ENCODE peak calls at places on chromosomes 16 and 17, in ten cellular contexts. U is heart right ventricle, T is neural progenitor cell, P is brain microvascular endothelial cell, R is stomach, E is A673, K is A549, B is keratinocyte, Z is left lung, M is left ventricle myocardium inferior. Y is an unnamed sample.

GRCh38 chr17:4897785-4898184 is 1.6 kb upstream of the C17orf107 start:
- DNase-seq in U (no peak), T (no peak), P (no peak), R (no peak), E (no peak), K (no peak), B (no peak), Z (no peak), M (no peak), Y (no peak)

GRCh38 chr16:2981177-2981898 is 1.1 kb upstream of the PKMYT1 start:
- DNase-seq in U (no peak), T (peak; percentile 85), P (no peak), R (no peak), E (no peak), K (no peak), B (no peak), Z (no peak), M (no peak), Y (no peak)

GRCh38 chr17:74759243-74759801 is 10.9 kb downstream of the NHERF1 start:
- DNase-seq in U (no peak), T (no peak), P (no peak), R (no peak), E (no peak), K (no peak), B (no peak), Z (no peak), M (no peak), Y (no peak)

GRCh38 chr17:2337152-2337810 is at the start of gene SGSM2:
- DNase-seq in U (peak; percentile 71), T (peak; percentile 77), P (no peak), R (peak; percentile 65), E (peak; percentile 86), K (peak; percentile 75), B (no peak), Z (peak; percentile 60), M (peak; percentile 72), Y (no peak)

GRCh38 chr16:15055141-15056053 is 477 bp downstream of the NTAN1 start:
- DNase-seq in U (peak; percentile 54), T (peak; percentile 11), P (no peak), R (no peak), E (no peak), K (peak; percentile 30), B (no peak), Z (peak; percentile 65), M (no peak), Y (no peak)

GRCh38 chr16:72467157-72467759 is 295.3 kb upstream of the PMFBP1 start:
- DNase-seq in U (no peak), T (peak; percentile 64), P (peak; percentile 31), R (no peak), E (peak; percentile 49), K (peak; percentile 2), B (peak; percentile 2), Z (no peak), M (no peak), Y (no peak)

GRCh38 chr17:65417406-65418221 is 143.8 kb downstream of the AXIN2 start:
- DNase-seq in U (no peak), T (no peak), P (no peak), R (no peak), E (no peak), K (no peak), B (no peak), Z (no peak), M (no peak), Y (no peak)

GRCh38 chr17:33038740-33039139 is 47.1 kb downstream of the SPACA3 start:
- DNase-seq in U (peak; percentile 36), T (peak; percentile 85), P (no peak), R (no peak), E (peak; percentile 66), K (peak; percentile 57), B (no peak), Z (no peak), M (no peak), Y (no peak)

GRCh38 chr16:74999208-74999682 is 421 bp downstream of the ZNRF1 start:
- DNase-seq in U (peak; percentile 23), T (no peak), P (no peak), R (no peak), E (peak; percentile 45), K (no peak), B (no peak), Z (no peak), M (peak; percentile 34), Y (no peak)

GRCh38 chr16:4372578-4373355 is 1.1 kb downstream of the VASN start:
- DNase-seq in U (no peak), T (peak; percentile 47), P (peak; percentile 57), R (peak; percentile 54), E (peak; percentile 71), K (peak; percentile 54), B (no peak), Z (no peak), M (peak; percentile 30), Y (no peak)

GRCh38 chr17:21419299-21420239 is 43.4 kb downstream of the KCNJ12 start:
- DNase-seq in U (no peak), T (no peak), P (no peak), R (no peak), E (no peak), K (no peak), B (no peak), Z (peak; percentile 27), M (peak; percentile 28), Y (no peak)

GRCh38 chr16:1311212-1311737 is 1.8 kb downstream of the UBE2I start:
- DNase-seq in U (no peak), T (peak; percentile 57), P (no peak), R (no peak), E (no peak), K (no peak), B (no peak), Z (no peak), M (no peak), Y (no peak)

GRCh38 chr17:77196251-77196650 is 55.5 kb downstream of the SEC14L1 start:
- DNase-seq in U (no peak), T (no peak), P (no peak), R (no peak), E (no peak), K (no peak), B (no peak), Z (no peak), M (no peak), Y (no peak)

GRCh38 chr17:78322327-78322857 is 37.5 kb downstream of the SOCS3 start:
- DNase-seq in U (no peak), T (no peak), P (no peak), R (no peak), E (no peak), K (no peak), B (no peak), Z (no peak), M (no peak), Y (no peak)
- H3K27ac ChIP-seq in U (peak overlapping the region; percentile 88), T (no peak overlapping the region), P (peak overlapping the region; percentile 29), R (peak overlapping the region; percentile 75), E (no peak overlapping the region), K (peak overlapping the region; percentile 10), B (no peak overlapping the region), Z (peak overlapping the region; percentile 92), M (peak overlapping the region; percentile 92), Y (no peak overlapping the region)

DNA sequence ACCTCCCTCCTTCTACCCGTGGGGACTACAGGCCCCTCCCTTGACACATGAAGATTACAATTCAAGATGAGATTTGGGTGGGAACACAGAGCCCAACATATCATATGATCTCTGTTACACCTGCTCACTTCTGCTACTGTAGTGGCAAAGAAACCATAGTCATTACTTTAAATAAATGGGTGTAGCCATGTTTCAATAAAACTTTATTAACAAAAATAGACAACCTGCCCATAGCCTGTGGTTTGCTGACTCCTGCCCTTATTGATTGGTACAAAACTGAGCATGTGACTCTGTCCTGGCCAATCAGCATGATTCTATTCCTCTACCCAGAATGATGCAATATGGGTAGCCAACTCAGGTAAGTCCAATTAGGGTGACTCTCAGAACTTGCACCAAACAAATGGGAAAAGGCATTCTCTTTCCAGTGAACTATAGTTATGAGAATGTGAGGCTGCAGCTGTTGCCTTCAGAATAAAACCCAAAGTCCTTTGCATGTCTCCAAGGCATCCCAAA is 15.7 kb upstream of the ERCC4 start:
- DNase-seq in U (no peak), T (no peak), P (no peak), R (no peak), E (no peak), K (no peak), B (no peak), Z (no peak), M (no peak), Y (no peak)
- H3K27ac ChIP-seq in U (no peak overlapping the region), T (no peak overlapping the region), P (no peak overlapping the region), R (no peak overlapping the region), E (no peak overlapping the region), K (no peak overlapping the region), B (no peak overlapping the region), Z (no peak overlapping the region), M (no peak overlapping the region), Y (no peak overlapping the region)

DNA sequence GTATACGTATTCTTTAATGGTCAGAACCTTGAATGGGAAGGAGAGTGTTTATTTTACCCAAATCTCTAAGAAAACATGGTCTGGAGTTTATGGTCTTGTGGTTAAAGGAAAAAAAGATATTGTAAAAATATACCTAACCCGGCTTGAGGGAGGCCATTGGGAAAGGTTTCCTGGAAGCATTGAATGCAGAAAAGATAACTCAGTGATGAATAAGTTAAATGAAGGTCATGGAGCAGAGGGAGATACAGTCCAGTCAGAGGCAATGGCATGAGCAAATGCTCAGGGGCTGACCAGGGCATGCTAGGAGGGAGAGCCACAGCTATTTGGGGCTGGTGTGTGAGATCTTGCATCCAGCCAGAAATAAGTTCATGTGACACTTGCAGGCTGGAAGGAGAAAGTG is 430.4 kb upstream of the CDH5 start:
- DNase-seq in U (no peak), T (no peak), P (no peak), R (no peak), E (no peak), K (no peak), B (no peak), Z (no peak), M (no peak), Y (no peak)
- H3K27ac ChIP-seq in U (no peak overlapping the region), T (no peak overlapping the region), P (no peak overlapping the region), R (no peak overlapping the region), E (no peak overlapping the region), K (no peak overlapping the region), B (no peak overlapping the region), Z (no peak overlapping the region), M (no peak overlapping the region), Y (no peak overlapping the region)

GRCh38 chr17:49887086-49887743 is 39.3 kb upstream of the TAC4 start:
- DNase-seq in U (no peak), T (no peak), P (no peak), R (peak; percentile 43), E (no peak), K (no peak), B (peak; percentile 69), Z (peak; percentile 78), M (no peak), Y (peak; percentile 40)

GRCh38 chr17:49889500-49889899 is 41.6 kb upstream of the TAC4 start:
- DNase-seq in U (no peak), T (no peak), P (no peak), R (no peak), E (no peak), K (no peak), B (no peak), Z (no peak), M (no peak), Y (no peak)

GRCh38 chr17:49887744-49888360 is 40.0 kb upstream of the TAC4 start:
- DNase-seq in U (no peak), T (no peak), P (no peak), R (no peak), E (no peak), K (no peak), B (no peak), Z (no peak), M (no peak), Y (no peak)

GRCh38 chr17:49882434-49882833 is 34.6 kb upstream of the TAC4 start:
- DNase-seq in U (no peak), T (no peak), P (no peak), R (no peak), E (no peak), K (no peak), B (no peak), Z (no peak), M (no peak), Y (no peak)

GRCh38 chr17:49886036-49886435 is 38.2 kb upstream of the TAC4 start:
- DNase-seq in U (no peak), T (no peak), P (no peak), R (no peak), E (no peak), K (no peak), B (no peak), Z (no peak), M (no peak), Y (no peak)
- H3K27ac ChIP-seq in U (no peak overlapping the region), T (no peak overlapping the region), P (no peak overlapping the region), R (no peak overlapping the region), E (no peak overlapping the region), K (no peak overlapping the region), B (no peak overlapping the region), Z (no peak overlapping the region), M (no peak overlapping the region), Y (no peak overlapping the region)